ENCODE peak calls at places on chromosomes 5 and 9, in six cellular contexts. One of them, this sample, is unnamed.

GRCh38 chr9:32378496-32378895 is 5.9 kb upstream of the ACO1 start:
- DNase-seq in IMR-90: peak; percentile 81
- DNase-seq in tibial artery: no peak
- DNase-seq in WTC11: no peak
- DNase-seq in heart left ventricle: no peak
- DNase-seq in Peyer's patch: no peak
- DNase-seq in this sample: no peak

GRCh38 chr5:140340605-140341004 is 5.8 kb downstream of the HBEGF start:
- DNase-seq in IMR-90: no peak
- DNase-seq in tibial artery: no peak
- DNase-seq in WTC11: no peak
- DNase-seq in heart left ventricle: no peak
- DNase-seq in Peyer's patch: no peak
- DNase-seq in this sample: no peak

GRCh38 chr5:62689599-62690368 is 111.2 kb downstream of the LRRC70 start:
- DNase-seq in IMR-90: no peak
- DNase-seq in tibial artery: no peak
- DNase-seq in WTC11: no peak
- DNase-seq in heart left ventricle: no peak
- DNase-seq in Peyer's patch: no peak
- DNase-seq in this sample: no peak

GRCh38 chr5:78610163-78610583 is 38.4 kb downstream of the LHFPL2 start:
- DNase-seq in IMR-90: peak; percentile 67
- DNase-seq in tibial artery: peak; percentile 71
- DNase-seq in WTC11: no peak
- DNase-seq in heart left ventricle: peak; percentile 56
- DNase-seq in Peyer's patch: no peak
- DNase-seq in this sample: no peak

GRCh38 chr5:1555011-1555807 is 31.4 kb upstream of the LPCAT1 start:
- DNase-seq in IMR-90: peak; percentile 19
- DNase-seq in tibial artery: peak; percentile 51
- DNase-seq in WTC11: no peak
- DNase-seq in heart left ventricle: no peak
- DNase-seq in Peyer's patch: peak; percentile 48
- DNase-seq in this sample: no peak

GRCh38 chr9:79489241-79490000 is 82.3 kb upstream of the TLE4 start:
- DNase-seq in IMR-90: peak; percentile 62
- DNase-seq in tibial artery: peak; percentile 72
- DNase-seq in WTC11: no peak
- DNase-seq in heart left ventricle: peak; percentile 21
- DNase-seq in Peyer's patch: no peak
- DNase-seq in this sample: no peak

GRCh38 chr9:92312887-92313623 is 12.1 kb downstream of the NOL8 start:
- DNase-seq in IMR-90: no peak
- DNase-seq in tibial artery: no peak
- DNase-seq in WTC11: no peak
- DNase-seq in heart left ventricle: no peak
- DNase-seq in Peyer's patch: no peak
- DNase-seq in this sample: no peak

GRCh38 chr5:179215576-179215975 is 129.7 kb downstream of the ADAMTS2 start:
- DNase-seq in IMR-90: peak; percentile 21
- DNase-seq in tibial artery: no peak
- DNase-seq in WTC11: no peak
- DNase-seq in heart left ventricle: no peak
- DNase-seq in Peyer's patch: no peak
- DNase-seq in this sample: no peak

GRCh38 chr9:33467526-33467925 is 6.2 kb downstream of the NOL6 start:
- DNase-seq in IMR-90: no peak
- DNase-seq in tibial artery: no peak
- DNase-seq in WTC11: no peak
- DNase-seq in heart left ventricle: no peak
- DNase-seq in Peyer's patch: peak; percentile 36
- DNase-seq in this sample: no peak

GRCh38 chr5:96615223-96615622 is 47.0 kb upstream of the CAST start:
- DNase-seq in IMR-90: peak; percentile 12
- DNase-seq in tibial artery: no peak
- DNase-seq in WTC11: no peak
- DNase-seq in heart left ventricle: no peak
- DNase-seq in Peyer's patch: no peak
- DNase-seq in this sample: no peak

GRCh38 chr9:135884328-135885035 is 22.9 kb downstream of the CAMSAP1 start:
- DNase-seq in IMR-90: peak; percentile 86
- DNase-seq in tibial artery: no peak
- DNase-seq in WTC11: no peak
- DNase-seq in heart left ventricle: no peak
- DNase-seq in Peyer's patch: no peak
- DNase-seq in this sample: no peak

GRCh38 chr5:123545506-123545905 is 33.5 kb downstream of the CSNK1G3 start:
- DNase-seq in IMR-90: no peak
- DNase-seq in tibial artery: no peak
- DNase-seq in WTC11: peak; percentile 26
- DNase-seq in heart left ventricle: no peak
- DNase-seq in Peyer's patch: no peak
- DNase-seq in this sample: no peak
- TF ChIP-seq CTCF in IMR-90: peak; percentile 29
- TF ChIP-seq CTCF in tibial artery: peak; percentile 10
- TF ChIP-seq CTCF in WTC11: peak; percentile 49
- TF ChIP-seq CTCF in heart left ventricle: peak; percentile 65
- TF ChIP-seq CTCF in Peyer's patch: no peak
- TF ChIP-seq CTCF in this sample: peak; percentile 51

DNA sequence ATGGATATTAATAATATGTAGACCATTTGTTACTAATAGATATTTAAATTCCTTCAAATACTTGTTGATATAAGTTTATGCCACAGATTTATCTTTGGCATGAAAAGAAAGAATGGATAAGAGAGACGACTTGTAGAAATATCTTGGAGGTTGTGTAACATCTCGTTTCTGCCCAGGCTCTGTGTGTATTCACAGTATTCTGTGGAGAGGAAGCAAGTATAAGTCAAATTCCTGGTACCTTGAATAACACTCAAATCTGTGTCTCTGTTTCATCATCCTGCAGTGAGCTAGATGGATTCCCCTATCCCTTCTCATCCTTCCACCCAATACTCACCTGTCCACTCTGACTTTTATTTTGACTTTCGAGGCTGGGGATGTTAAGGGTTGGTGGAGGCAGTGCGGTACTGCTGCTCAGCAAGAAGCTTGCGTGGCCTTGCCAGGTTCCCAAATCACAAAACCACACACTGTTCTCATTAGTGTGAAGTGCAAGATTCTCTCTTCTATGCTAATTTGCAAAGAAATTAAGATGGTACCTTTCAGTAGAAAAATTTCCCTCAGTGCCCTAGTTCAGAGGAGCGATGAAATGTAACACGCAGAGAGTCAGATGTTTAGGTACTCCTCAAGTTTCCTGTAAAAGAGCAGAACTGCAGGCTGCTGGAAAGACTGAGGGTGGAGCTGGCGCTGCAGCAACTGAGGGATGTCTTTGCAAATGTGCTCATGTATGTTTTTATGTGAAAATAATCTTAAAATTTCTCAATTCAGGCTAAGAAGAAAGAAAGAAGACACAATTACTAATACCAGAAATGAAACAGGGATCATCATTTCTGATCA is 42.6 kb upstream of the ANKRD18A start:
- DNase-seq in IMR-90: no peak
- DNase-seq in tibial artery: no peak
- DNase-seq in WTC11: peak; percentile 31
- DNase-seq in heart left ventricle: no peak
- DNase-seq in Peyer's patch: no peak
- DNase-seq in this sample: no peak
- TF ChIP-seq CTCF in IMR-90: peak; percentile 29
- TF ChIP-seq CTCF in tibial artery: no peak
- TF ChIP-seq CTCF in WTC11: no peak
- TF ChIP-seq CTCF in heart left ventricle: peak; percentile 28
- TF ChIP-seq CTCF in Peyer's patch: no peak
- TF ChIP-seq CTCF in this sample: peak; percentile 21

GRCh38 chr9:91245432-91246313 is 116.0 kb downstream of the AUH start:
- DNase-seq in IMR-90: peak; percentile 57
- DNase-seq in tibial artery: no peak
- DNase-seq in WTC11: no peak
- DNase-seq in heart left ventricle: no peak
- DNase-seq in Peyer's patch: no peak
- DNase-seq in this sample: no peak

GRCh38 chr9:91241909-91242308 is 119.8 kb downstream of the AUH start:
- DNase-seq in IMR-90: peak; percentile 12
- DNase-seq in tibial artery: no peak
- DNase-seq in WTC11: no peak
- DNase-seq in heart left ventricle: no peak
- DNase-seq in Peyer's patch: no peak
- DNase-seq in this sample: no peak

GRCh38 chr9:91239367-91240111 is 122.2 kb downstream of the AUH start:
- DNase-seq in IMR-90: no peak
- DNase-seq in tibial artery: no peak
- DNase-seq in WTC11: no peak
- DNase-seq in heart left ventricle: no peak
- DNase-seq in Peyer's patch: no peak
- DNase-seq in this sample: no peak

GRCh38 chr9:91240596-91240995 is 121.1 kb downstream of the AUH start:
- DNase-seq in IMR-90: no peak
- DNase-seq in tibial artery: no peak
- DNase-seq in WTC11: no peak
- DNase-seq in heart left ventricle: no peak
- DNase-seq in Peyer's patch: no peak
- DNase-seq in this sample: no peak

DNA sequence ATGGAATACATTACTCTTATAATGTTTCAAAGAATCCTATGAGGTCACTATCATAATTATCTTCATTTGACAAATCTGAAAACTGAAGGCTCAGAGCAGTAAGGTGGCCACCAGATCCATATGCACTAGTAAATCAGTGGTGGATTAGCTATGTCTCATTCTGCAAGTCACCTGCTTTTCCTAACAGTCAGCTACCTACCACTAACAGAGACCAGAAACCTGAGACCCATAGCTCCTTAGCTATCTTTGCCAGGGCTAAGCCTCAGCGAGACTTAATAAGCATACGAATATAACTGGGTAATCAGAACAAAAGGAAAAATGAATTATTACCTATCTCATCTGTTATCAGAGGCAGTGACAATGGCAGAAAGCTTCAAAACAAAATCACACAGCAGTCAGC is 118.7 kb downstream of the AUH start:
- DNase-seq in IMR-90: no peak
- DNase-seq in tibial artery: no peak
- DNase-seq in WTC11: no peak
- DNase-seq in heart left ventricle: no peak
- DNase-seq in Peyer's patch: no peak
- DNase-seq in this sample: no peak
- TF ChIP-seq CTCF in IMR-90: no peak
- TF ChIP-seq CTCF in tibial artery: no peak
- TF ChIP-seq CTCF in WTC11: no peak
- TF ChIP-seq CTCF in heart left ventricle: no peak
- TF ChIP-seq CTCF in Peyer's patch: no peak
- TF ChIP-seq CTCF in this sample: no peak

DNA sequence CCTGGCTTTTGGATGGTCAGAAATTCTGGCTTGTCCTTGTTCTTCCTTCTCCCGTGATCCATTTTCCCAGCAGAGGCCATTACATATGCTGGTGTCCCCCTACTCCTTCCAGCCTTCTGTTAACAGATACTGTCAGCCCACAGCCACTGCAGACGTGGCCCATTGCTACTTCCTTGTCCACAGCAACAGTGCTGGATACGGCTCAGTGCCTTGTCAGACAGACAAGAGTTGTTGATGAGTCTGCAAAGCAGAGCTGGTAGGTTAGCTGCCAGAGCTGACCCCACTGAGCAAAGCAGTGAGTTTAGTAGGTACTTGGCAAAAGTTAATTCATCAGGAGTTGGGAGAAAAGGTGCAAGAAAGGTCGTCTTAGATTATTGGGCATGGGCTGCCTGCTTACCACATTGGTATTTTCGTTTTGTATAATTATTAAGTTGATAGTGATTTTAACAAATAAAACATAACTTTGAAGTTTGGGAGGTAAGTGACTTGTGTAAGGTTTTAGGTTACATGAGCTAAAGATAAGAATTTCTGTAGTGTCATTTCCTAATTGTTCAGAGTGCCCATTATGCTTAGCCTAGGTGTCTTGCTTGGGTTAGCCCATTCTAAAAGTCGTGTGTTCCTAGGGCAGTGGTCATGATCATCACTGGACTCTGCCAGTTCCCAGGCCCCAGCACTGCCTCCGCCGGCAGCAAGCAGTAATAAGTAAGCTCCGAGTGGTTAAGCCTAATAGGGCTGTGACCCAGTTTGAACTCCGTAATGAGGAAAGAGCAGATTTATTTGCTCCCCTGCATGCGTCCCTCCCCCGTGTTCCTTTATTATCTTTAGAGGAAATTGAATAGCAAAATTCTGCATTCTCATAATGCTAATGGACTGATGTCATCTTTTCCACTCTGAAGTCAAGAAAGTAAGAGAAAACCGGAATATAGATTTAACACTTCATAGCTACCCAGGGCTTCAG is 292.0 kb downstream of the FANCC start:
- DNase-seq in IMR-90: peak; percentile 94
- DNase-seq in tibial artery: peak; percentile 89
- DNase-seq in WTC11: no peak
- DNase-seq in heart left ventricle: peak; percentile 75
- DNase-seq in Peyer's patch: no peak
- DNase-seq in this sample: no peak
- TF ChIP-seq CTCF in IMR-90: peak; percentile 48
- TF ChIP-seq CTCF in tibial artery: peak; percentile 50
- TF ChIP-seq CTCF in WTC11: no peak
- TF ChIP-seq CTCF in heart left ventricle: peak; percentile 70
- TF ChIP-seq CTCF in Peyer's patch: no peak
- TF ChIP-seq CTCF in this sample: peak; percentile 38

This sample was measured in progenitor cell of endocrine pancreas.